ENCODE peak calls at places on chromosomes 4 and X, in six cellular contexts. C is psoas muscle, B is DND-41, Z is tibial artery, K is neural crest cell, P is heart right ventricle. I is an unnamed sample.

GRCh38 chr4:2937146-2937857 is 25.9 kb downstream of the NOP14 start:
- DNase-seq in C (peak; percentile 55), B (no peak), P (no peak), Z (peak; percentile 18), K (no peak), I (no peak)

GRCh38 chr4:6228158-6229067 is 28.1 kb upstream of the JAKMIP1 start:
- DNase-seq in Z (no peak), K (no peak), P (no peak), C (no peak), B (no peak), I (peak; percentile 4)

GRCh38 chrX:16239211-16239610 is 71.9 kb downstream of the MAGEB17 start:
- DNase-seq in B (no peak), K (no peak), P (no peak), C (no peak), Z (no peak), I (no peak)

GRCh38 chr4:142373610-142374009 is 472.5 kb downstream of the INPP4B start:
- DNase-seq in C (no peak), P (no peak), K (no peak), B (no peak), Z (no peak), I (no peak)

GRCh38 chr4:144788469-144788868 is 142.5 kb downstream of the HHIP start:
- DNase-seq in C (no peak), P (no peak), Z (no peak), B (no peak), K (no peak), I (no peak)

GRCh38 chr4:15902741-15903140 is 35.8 kb downstream of the FGFBP1 start:
- DNase-seq in B (no peak), Z (no peak), P (no peak), K (no peak), C (no peak), I (no peak)

GRCh38 chr4:41611881-41612871 is 74.2 kb downstream of the LIMCH1 start:
- DNase-seq in B (no peak), P (peak; percentile 66), K (peak; percentile 37), Z (peak; percentile 32), C (peak; percentile 60), I (no peak)

GRCh38 chr4:138267835-138268234 is 25.7 kb upstream of the SLC7A11 start:
- DNase-seq in P (no peak), C (no peak), K (no peak), B (no peak), Z (no peak), I (no peak)

GRCh38 chr4:186724861-186725419 is 1.3 kb upstream of the FAT1 start:
- DNase-seq in K (peak; percentile 9), B (no peak), Z (no peak), C (no peak), P (no peak), I (no peak)

GRCh38 chr4:186726440-186727148 is 2.9 kb upstream of the FAT1 start:
- DNase-seq in C (peak; percentile 70), B (no peak), Z (peak; percentile 52), P (peak; percentile 75), K (peak; percentile 71), I (no peak)

GRCh38 chr4:186724048-186724860 is 598 bp upstream of the FAT1 start:
- DNase-seq in P (peak; percentile 70), Z (peak; percentile 42), K (peak; percentile 42), C (peak; percentile 56), B (no peak), I (no peak)

GRCh38 chr4:186726150-186726439 is 2.4 kb upstream of the FAT1 start:
- DNase-seq in Z (no peak), B (no peak), K (no peak), C (no peak), P (no peak), I (no peak)

GRCh38 chr4:186725422-186726149 is 1.9 kb upstream of the FAT1 start:
- DNase-seq in K (peak; percentile 59), Z (peak; percentile 79), P (peak; percentile 78), B (no peak), C (peak; percentile 72), I (no peak)
- TF ChIP-seq CTCF in K (peak; percentile 74), Z (peak; percentile 42), P (peak; percentile 79), B (no peak), C (peak; percentile 49), I (no peak)

DNA sequence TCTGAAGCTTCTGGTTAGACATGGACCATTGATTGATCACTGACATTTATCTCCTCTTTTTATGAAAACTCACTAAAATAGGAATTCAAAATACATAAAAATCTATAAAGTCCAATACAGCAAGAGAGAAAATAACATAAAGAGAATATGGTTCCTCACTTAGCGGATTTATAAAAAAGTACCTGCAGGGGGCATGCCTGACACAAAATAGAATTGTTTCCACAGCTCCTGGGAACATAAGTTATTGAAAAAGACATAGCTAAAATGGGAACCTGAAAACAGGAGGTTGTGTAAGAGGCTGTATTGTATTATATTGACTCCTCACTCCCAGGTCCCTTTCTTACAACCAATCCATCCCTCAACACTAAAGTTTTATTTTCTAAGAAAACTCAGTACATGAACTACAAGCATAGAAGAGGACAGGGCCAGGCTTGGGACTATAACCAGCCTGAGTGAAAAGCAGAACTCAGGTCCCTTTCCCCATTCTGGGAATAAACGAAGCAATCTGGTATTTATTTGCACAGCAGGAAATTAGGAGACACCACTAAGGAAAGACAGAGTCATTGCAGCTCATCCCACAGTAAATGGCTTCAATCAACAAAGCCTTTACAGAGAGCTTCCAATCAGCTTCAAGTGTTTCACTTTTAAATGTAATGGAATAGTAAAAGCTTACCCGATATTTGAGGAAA is 121.1 kb upstream of the NDST4 start:
- DNase-seq in Z (no peak), C (no peak), K (no peak), B (peak; percentile 30), P (no peak), I (no peak)
- TF ChIP-seq CTCF in Z (peak; percentile 17), C (no peak), K (peak; percentile 62), B (peak; percentile 61), P (no peak), I (peak; percentile 37)

DNA sequence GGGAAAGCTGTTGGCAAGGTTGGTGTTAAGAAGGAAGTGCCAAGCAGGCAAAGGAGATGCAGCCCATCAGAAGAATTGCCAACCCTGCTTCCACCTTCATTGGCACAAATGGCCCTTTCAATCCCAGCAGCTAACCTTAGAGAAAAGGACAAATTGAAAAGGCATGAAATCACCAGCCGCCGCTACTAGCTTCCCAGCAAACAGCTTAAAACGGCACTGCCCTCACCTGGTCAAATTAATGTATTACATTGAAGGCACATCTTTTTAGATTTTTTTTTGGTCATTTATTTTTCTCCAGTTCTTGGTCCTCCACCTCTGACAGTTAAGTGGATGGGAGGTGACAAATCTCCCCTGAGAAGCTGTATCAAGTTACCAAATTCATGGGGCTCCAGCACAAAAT is 51.0 kb upstream of the NHSL2 start:
- DNase-seq in B (peak; percentile 35), K (peak; percentile 51), Z (no peak), P (no peak), C (no peak), I (no peak)
- TF ChIP-seq CTCF in B (peak; percentile 69), K (peak; percentile 67), Z (no peak), P (peak; percentile 60), C (peak; percentile 61), I (peak; percentile 40)

GRCh38 chrX:131778269-131779218 is 234.7 kb downstream of the OR13H1 start:
- DNase-seq in P (no peak), C (peak; percentile 69), K (no peak), B (no peak), Z (no peak), I (no peak)

GRCh38 chrX:131789664-131790063 is 233.4 kb upstream of the STK26 start:
- DNase-seq in C (no peak), B (no peak), Z (no peak), K (no peak), P (no peak), I (no peak)

GRCh38 chrX:131779313-131779712 is 235.4 kb downstream of the OR13H1 start:
- DNase-seq in K (no peak), C (no peak), Z (no peak), B (no peak), P (no peak), I (no peak)

DNA sequence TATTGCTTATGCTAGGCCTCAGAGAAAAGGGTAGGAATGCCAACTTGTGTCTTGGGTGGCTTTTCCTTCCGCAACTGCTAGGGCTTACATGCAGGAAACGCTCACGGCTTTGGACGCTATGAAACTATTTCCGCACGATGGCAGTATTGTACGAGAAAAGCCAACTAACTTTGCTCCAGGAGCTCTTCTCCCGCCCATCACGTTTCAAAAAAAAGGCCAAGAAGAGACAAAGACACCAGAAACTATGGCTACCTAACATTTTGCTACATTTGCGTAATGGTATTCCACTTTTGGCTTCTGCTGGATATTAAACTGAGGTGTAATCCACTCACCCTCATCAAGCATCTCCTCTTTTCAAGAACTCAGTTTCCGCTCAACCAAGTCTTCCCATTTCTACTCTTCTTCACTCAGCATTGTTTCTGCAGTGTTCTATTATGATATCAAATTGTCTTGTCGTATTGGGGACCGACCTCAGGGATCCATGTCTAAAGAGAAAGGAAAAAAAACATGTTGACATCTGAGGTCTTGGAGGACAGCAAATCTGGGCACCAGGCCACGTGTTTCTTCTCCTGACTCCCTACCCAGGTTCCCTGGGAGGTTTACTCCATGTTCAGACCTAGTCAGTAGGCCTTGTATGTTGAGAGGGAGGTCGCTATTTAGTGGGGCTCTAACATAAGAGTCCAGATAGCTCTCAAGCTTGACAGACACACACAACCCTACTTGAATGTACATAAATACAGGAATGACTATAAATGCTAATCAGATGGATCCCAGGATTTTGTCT is 239.4 kb upstream of the STK26 start:
- DNase-seq in P (no peak), K (no peak), B (no peak), Z (no peak), C (peak; percentile 63), I (no peak)
- TF ChIP-seq CTCF in P (no peak), K (no peak), B (no peak), Z (no peak), C (peak; percentile 66), I (no peak)

GRCh38 chrX:69429339-69430014 is 74.6 kb upstream of the NALF2 start:
- DNase-seq in B (no peak), Z (no peak), C (no peak), K (no peak), P (no peak), I (no peak)

GRCh38 chrX:69428216-69428615 is 75.9 kb upstream of the NALF2 start:
- DNase-seq in C (no peak), B (no peak), P (no peak), K (no peak), Z (no peak), I (no peak)

GRCh38 chrX:69424910-69425309 is 79.2 kb upstream of the NALF2 start:
- DNase-seq in Z (no peak), C (no peak), P (no peak), B (no peak), K (no peak), I (no peak)

DNA sequence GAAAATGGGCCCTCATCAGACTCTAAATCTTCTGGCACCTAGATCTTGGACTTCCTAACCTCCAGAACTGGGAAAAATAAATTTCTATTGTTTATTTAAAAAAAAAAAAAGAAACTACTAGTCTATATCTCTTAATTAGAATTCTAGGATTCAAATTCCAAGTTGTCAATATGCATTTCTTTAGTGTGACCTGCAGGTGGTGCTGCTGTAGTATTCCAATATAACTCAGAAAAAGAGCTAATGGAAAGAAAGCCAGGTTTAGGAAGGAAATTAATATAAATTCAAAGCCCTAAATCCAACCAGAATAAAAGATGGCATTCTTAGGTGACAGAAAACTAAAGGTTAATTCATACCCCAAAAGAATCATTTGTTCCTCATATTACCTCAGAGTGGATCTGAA is 80.0 kb upstream of the NALF2 start:
- DNase-seq in Z (no peak), C (no peak), K (no peak), P (no peak), B (no peak), I (no peak)
- TF ChIP-seq CTCF in Z (no peak), C (no peak), K (peak; percentile 54), P (peak; percentile 51), B (peak; percentile 26), I (no peak)